ENCODE peak calls at places on chromosomes 2 and 18, in seven cellular contexts. F, X, C, L, U, O and Y are unnamed samples.

GRCh38 chr2:11698009-11698922 is 28.3 kb upstream of the NTSR2 start:
- DNase-seq in F (peak), X (no peak), C (no peak), L (peak), U (no peak), O (peak), Y (peak)

GRCh38 chr18:65761636-65762310 is 11.0 kb downstream of the CDH7 start:
- DNase-seq in F (no peak), X (no peak), C (no peak), L (no peak), U (peak), O (no peak), Y (no peak)

GRCh38 chr18:60984496-60984895 is 348.7 kb upstream of the CDH20 start:
- DNase-seq in F (peak), X (no peak), C (no peak), L (no peak), U (no peak), O (no peak), Y (peak)

GRCh38 chr2:48424866-48425265 is 105.1 kb upstream of the STON1 start:
- DNase-seq in F (no peak), X (no peak), C (no peak), L (no peak), U (no peak), O (no peak), Y (no peak)

GRCh38 chr2:1625281-1626001 is 118.9 kb downstream of the PXDN start:
- DNase-seq in F (peak), X (no peak), C (no peak), L (no peak), U (peak), O (peak), Y (peak)

GRCh38 chr18:36302676-36303075 is 5.2 kb downstream of the FHOD3 start:
- DNase-seq in F (no peak), X (no peak), C (no peak), L (no peak), U (no peak), O (no peak), Y (peak)

GRCh38 chr2:46796843-46797625 is 118.6 kb downstream of the MCFD2 start:
- DNase-seq in F (no peak), X (no peak), C (no peak), L (no peak), U (no peak), O (no peak), Y (peak)

GRCh38 chr2:112482309-112483046 is 522 bp downstream of the TTL start:
- DNase-seq in F (peak), X (peak), C (peak), L (peak), U (peak), O (peak), Y (peak)

GRCh38 chr2:171447675-171448074 is 13.6 kb downstream of the DCAF17 start:
- DNase-seq in F (no peak), X (no peak), C (no peak), L (no peak), U (no peak), O (no peak), Y (no peak)